ENCODE peak calls at places on chromosomes 5 and 9, in five cellular contexts. Y is Caco-2, H is heart left ventricle, X is astrocyte of the spinal cord, N is GM20000. K is an unnamed sample.
A peak's percentile ranks its signal among the peaks of the same experiment; 100 is the strongest.

GRCh38 chr5:113052041-113052795 is 75.6 kb downstream of the DCP2 start:
- DNase-seq in H (no peak), X (no peak), N (no peak), Y (no peak), K (no peak)

GRCh38 chr9:99822096-99822595 is 461 bp downstream of the NR4A3 start:
- DNase-seq in H (no peak), N (peak; percentile 39), Y (peak; percentile 39), X (no peak), K (peak; percentile 42)

GRCh38 chr9:96139592-96140251 is 162.3 kb downstream of the HSD17B3 start:
- DNase-seq in X (peak; percentile 84), H (no peak), Y (no peak), N (no peak), K (peak; percentile 93)

GRCh38 chr9:98707158-98708102 is 1.3 kb downstream of the GABBR2 start:
- DNase-seq in N (peak; percentile 70), H (peak; percentile 43), Y (no peak), X (peak; percentile 70), K (peak; percentile 80)

GRCh38 chr9:110541950-110542349 is 37.6 kb downstream of the SVEP1 start:
- DNase-seq in X (no peak), N (no peak), Y (no peak), H (no peak), K (peak; percentile 41)

GRCh38 chr9:16422114-16422513 is 448.4 kb downstream of the BNC2 start:
- DNase-seq in H (no peak), X (no peak), Y (no peak), N (no peak), K (no peak)

GRCh38 chr9:106860731-106861584 is 2.0 kb upstream of the ZNF462 start:
- DNase-seq in N (no peak), Y (no peak), X (peak; percentile 41), H (peak; percentile 60), K (peak; percentile 46)

GRCh38 chr9:103928452-103928851 is 165.7 kb upstream of the SMC2 start:
- DNase-seq in H (no peak), Y (no peak), X (no peak), N (no peak), K (peak; percentile 13)

GRCh38 chr5:17219006-17219422 is 1.6 kb downstream of the BASP1 start:
- DNase-seq in N (peak; percentile 53), X (peak; percentile 50), Y (no peak), H (no peak), K (no peak)

GRCh38 chr5:154593091-154593490 is 115.1 kb upstream of the HAND1 start:
- DNase-seq in Y (no peak), H (no peak), N (no peak), X (peak; percentile 33), K (peak; percentile 70)

DNA sequence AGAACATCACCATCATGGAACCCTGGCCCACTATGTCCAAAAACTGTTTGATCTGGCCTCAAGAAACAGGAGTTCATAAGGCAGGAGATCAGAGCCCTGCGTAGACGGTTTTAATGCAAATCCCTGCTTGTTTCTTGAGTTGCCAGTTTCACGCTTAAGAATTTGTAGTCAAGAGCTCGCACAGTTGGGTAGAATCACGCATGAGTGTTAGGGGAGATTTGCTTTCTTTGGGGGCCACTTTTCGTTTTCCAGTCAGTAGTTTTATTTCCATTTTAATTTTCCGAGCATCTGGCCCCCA is 6.7 kb upstream of the C5orf58 start:
- DNase-seq in N (no peak), Y (no peak), H (no peak), X (no peak), K (no peak)
- TF ChIP-seq CTCF in N (no peak), Y (no peak), H (no peak), X (no peak), K (no peak)

GRCh38 chr9:118459832-118460425 is 755.7 kb downstream of the TLR4 start:
- DNase-seq in Y (no peak), H (peak; percentile 27), X (peak; percentile 3), N (no peak), K (no peak)

GRCh38 chr9:118463419-118463818 is 759.2 kb downstream of the TLR4 start:
- DNase-seq in Y (no peak), X (no peak), N (no peak), H (no peak), K (no peak)
- TF ChIP-seq CTCF in Y (no peak), X (no peak), N (no peak), H (no peak), K (no peak)

GRCh38 chr5:6379246-6379645 is 899 bp upstream of the MED10 start:
- DNase-seq in X (no peak), Y (no peak), H (no peak), N (no peak), K (no peak)
- TF ChIP-seq CTCF in X (no peak), Y (no peak), H (no peak), N (no peak), K (no peak)

GRCh38 chr5:128966375-128966774 is 1.1 kb downstream of the SLC27A6 start:
- DNase-seq in X (no peak), N (no peak), H (peak; percentile 24), Y (no peak), K (no peak)

GRCh38 chr5:128965638-128966302 is 482 bp downstream of the SLC27A6 start:
- DNase-seq in X (no peak), H (peak; percentile 25), N (no peak), Y (no peak), K (no peak)

GRCh38 chr5:128966846-128967245 is 1.6 kb downstream of the SLC27A6 start:
- DNase-seq in X (no peak), N (no peak), H (no peak), Y (no peak), K (no peak)

GRCh38 chr5:128962211-128962610 is 3.1 kb upstream of the SLC27A6 start:
- DNase-seq in X (no peak), N (no peak), H (no peak), Y (no peak), K (no peak)

DNA sequence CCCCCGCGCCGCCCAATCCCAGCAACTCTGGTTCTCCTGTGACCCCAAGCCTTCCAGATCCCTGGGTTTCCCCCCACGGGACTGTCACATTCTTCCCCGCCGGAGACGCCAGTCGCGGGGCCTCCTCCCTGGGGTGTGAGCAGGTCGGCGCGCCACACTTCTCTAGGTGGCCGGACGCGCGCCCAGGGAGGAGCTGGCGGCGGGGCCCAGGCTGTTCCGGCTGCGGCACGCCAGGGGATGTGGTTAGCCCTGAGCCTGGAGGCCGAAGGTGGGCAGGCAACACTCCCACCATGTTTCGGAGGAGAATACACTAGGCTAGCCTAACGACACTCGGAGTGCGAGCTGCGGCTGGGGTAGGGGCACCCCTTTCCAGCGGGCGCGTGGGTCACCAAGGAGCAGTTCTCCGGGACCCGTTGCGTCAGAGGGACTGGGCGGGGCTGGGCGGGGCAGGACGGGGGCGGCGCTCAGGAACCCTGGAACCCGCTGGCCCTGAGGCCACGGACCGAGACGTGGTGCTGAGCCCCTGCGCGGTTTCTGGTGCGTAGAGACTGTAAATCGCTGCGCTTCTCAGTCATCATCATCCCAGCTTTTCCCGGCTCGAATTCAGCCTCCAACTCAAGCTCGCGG is at the start of gene SLC27A6:
- DNase-seq in N (no peak), Y (no peak), X (no peak), H (peak; percentile 54), K (peak; percentile 8)
- TF ChIP-seq CTCF in N (no peak), Y (no peak), X (no peak), H (no peak), K (no peak)

GRCh38 chr9:116641292-116642059 is 45.6 kb upstream of the TRIM32 start:
- DNase-seq in X (no peak), Y (no peak), N (no peak), H (no peak), K (no peak)
- TF ChIP-seq CTCF in X (no peak), Y (no peak), N (no peak), H (no peak), K (no peak)

K was measured in choroid plexus epithelial cell.